ENCODE peak calls at places on chromosome 10, in ten cellular contexts. I is SW480; M is effector CD4-positive, alpha-beta T cell; Y is ACHN; Z is mammary epithelial cell; V is activated CD4-positive, alpha-beta T cell treated with anti-CD3 and anti-CD28 coated beads, Interleukin-2, amount 50 U/mL, for 4 hours; R is upper lobe of right lung; Q is NCI-H774; H is BJ; S is activated naive CD4-positive, alpha-beta T cell. P is an unnamed sample.
A peak's percentile ranks its signal among the peaks of the same experiment; 100 is the strongest.

GRCh38 chr10:6083523-6084475 is 5.0 kb upstream of the RBM17 start:
- DNase-seq in Q (no peak), Z (no peak), V (peak; percentile 49), M (peak; percentile 28), S (no peak), H (no peak), Y (no peak), R (no peak), I (peak; percentile 77), P (no peak)

GRCh38 chr10:125038637-125039036 is 96.7 kb downstream of the ZRANB1 start:
- DNase-seq in H (no peak), Y (peak; percentile 68), Q (no peak), S (no peak), Z (no peak), M (no peak), V (no peak), R (peak; percentile 84), I (peak; percentile 21), P (no peak)

GRCh38 chr10:63123963-63124362 is 9.2 kb upstream of the NRBF2 start:
- DNase-seq in I (no peak), Y (no peak), H (no peak), R (no peak), Z (no peak), Q (no peak), M (no peak), S (no peak), V (no peak), P (no peak)

GRCh38 chr10:133049639-133050038 is 38.1 kb upstream of the ADGRA1 start:
- DNase-seq in V (no peak), Y (no peak), H (no peak), Q (no peak), S (no peak), Z (no peak), M (no peak), R (no peak), I (no peak), P (no peak)

GRCh38 chr10:21993360-21994001 is 10.0 kb downstream of the DNAJC1 start:
- DNase-seq in S (no peak), I (peak; percentile 24), H (no peak), Q (no peak), V (no peak), Z (peak; percentile 9), M (no peak), R (no peak), Y (peak; percentile 22), P (no peak)

GRCh38 chr10:14060320-14061070 is 270.2 kb downstream of the FRMD4A start:
- DNase-seq in M (no peak), Q (no peak), V (no peak), I (no peak), H (no peak), S (no peak), Z (no peak), R (no peak), Y (no peak), P (no peak)

GRCh38 chr10:91713471-91714072 is 80.7 kb upstream of the PPP1R3C start:
- DNase-seq in R (no peak), Y (no peak), Z (no peak), V (no peak), Q (no peak), I (no peak), H (no peak), M (no peak), S (no peak), P (no peak)

GRCh38 chr10:70672165-70672992 is at the start of gene ADAMTS14:
- DNase-seq in Q (no peak), Y (peak; percentile 38), H (no peak), Z (no peak), M (no peak), S (no peak), V (no peak), R (peak; percentile 68), I (peak; percentile 79), P (no peak)

GRCh38 chr10:128898133-128898915 is 568.7 kb upstream of the MGMT start:
- DNase-seq in R (no peak), I (no peak), Y (no peak), Q (no peak), M (no peak), S (no peak), H (no peak), V (no peak), Z (no peak), P (no peak)

GRCh38 chr10:91345716-91346115 is 64.4 kb upstream of the HECTD2 start:
- DNase-seq in I (no peak), Z (no peak), Q (no peak), M (no peak), S (no peak), Y (no peak), R (no peak), V (no peak), H (no peak), P (no peak)

GRCh38 chr10:11762706-11763500 is 20.7 kb downstream of the ECHDC3 start:
- DNase-seq in V (no peak), I (no peak), R (peak; percentile 62), Y (no peak), Z (no peak), H (no peak), Q (no peak), M (no peak), S (no peak), P (no peak)

GRCh38 chr10:132401396-132402168 is 4.6 kb downstream of the PWWP2B start:
- DNase-seq in R (peak; percentile 73), V (no peak), S (no peak), Y (no peak), M (no peak), Z (no peak), H (no peak), Q (no peak), I (no peak), P (no peak)

GRCh38 chr10:43735907-43736306 is 87.2 kb upstream of the ZNF32 start:
- DNase-seq in R (no peak), Y (no peak), M (no peak), Z (no peak), Q (no peak), I (no peak), V (no peak), H (no peak), S (no peak), P (no peak)

GRCh38 chr10:29353291-29353690 is 64.4 kb downstream of the LYZL1 start:
- DNase-seq in Z (no peak), M (no peak), Q (no peak), Y (no peak), R (no peak), H (no peak), S (no peak), V (no peak), I (no peak), P (no peak)

GRCh38 chr10:72320676-72321247 is 34.0 kb downstream of the DNAJB12 start:
- DNase-seq in H (peak; percentile 98), R (no peak), M (peak; percentile 58), V (peak; percentile 56), S (peak; percentile 30), Y (peak; percentile 100), Z (peak; percentile 100), Q (no peak), I (peak; percentile 100), P (no peak)